ENCODE peak calls at places on chromosomes 2 and 18, in six cellular contexts. X is colonic mucosa, Q is tibial artery, B is heart left ventricle, D is neural progenitor cell, Y is left ventricle myocardium inferior. V is an unnamed sample.

GRCh38 chr2:135820003-135820618 is 16.9 kb downstream of the LCT start:
- DNase-seq in Q (no peak), B (no peak), D (no peak), X (no peak), Y (no peak), V (no peak)

GRCh38 chr18:62389761-62390481 is 64.8 kb downstream of the TNFRSF11A start:
- DNase-seq in Y (no peak), X (no peak), Q (no peak), B (no peak), D (no peak), V (no peak)

GRCh38 chr2:207725815-207726578 is 14.6 kb downstream of the CCNYL1 start:
- DNase-seq in D (no peak), B (no peak), Q (no peak), Y (no peak), X (no peak), V (peak; percentile 61)

GRCh38 chr2:68318686-68319396 is 908 bp downstream of the CNRIP1 start:
- DNase-seq in D (peak; percentile 41), B (peak; percentile 65), Q (peak; percentile 67), Y (peak; percentile 38), X (peak; percentile 20), V (no peak)

GRCh38 chr2:176117162-176117822 is 714 bp downstream of the HOXD10 start:
- DNase-seq in D (no peak), Y (no peak), Q (no peak), B (no peak), X (no peak), V (no peak)

GRCh38 chr2:233258211-233258610 is 6.7 kb downstream of the ATG16L1 start:
- DNase-seq in D (no peak), X (no peak), Y (no peak), Q (no peak), B (no peak), V (no peak)

GRCh38 chr2:147538088-147538487 is 306.7 kb upstream of the ACVR2A start:
- DNase-seq in Q (no peak), X (no peak), Y (no peak), B (no peak), D (no peak), V (no peak)

GRCh38 chr2:107358362-107358761 is 468.3 kb upstream of the RGPD4 start:
- DNase-seq in Y (no peak), B (no peak), Q (no peak), X (no peak), D (no peak), V (no peak)

GRCh38 chr18:65523461-65523860 is 227.4 kb upstream of the CDH7 start:
- DNase-seq in B (no peak), Y (no peak), X (no peak), D (peak; percentile 27), Q (no peak), V (no peak)

GRCh38 chr2:240818543-240819403 is 1.2 kb downstream of the KIF1A start:
- DNase-seq in Q (no peak), D (peak; percentile 79), B (peak; percentile 49), X (no peak), Y (peak; percentile 10), V (no peak)

GRCh38 chr18:55401275-55401620 is 186.7 kb downstream of the TCF4 start:
- DNase-seq in B (no peak), Y (no peak), D (no peak), Q (no peak), X (no peak), V (no peak)

GRCh38 chr2:233424028-233424951 is 70.0 kb downstream of the DGKD start:
- DNase-seq in D (no peak), B (no peak), Q (peak; percentile 92), X (peak; percentile 81), Y (peak; percentile 69), V (peak; percentile 75)

GRCh38 chr2:120246546-120247300 is 5.9 kb upstream of the RALB start:
- DNase-seq in D (no peak), B (no peak), Q (no peak), Y (no peak), X (peak; percentile 18), V (no peak)

GRCh38 chr2:109275120-109276040 is 146.4 kb downstream of the SH3RF3 start:
- DNase-seq in D (no peak), Q (no peak), B (peak; percentile 36), X (no peak), Y (no peak), V (no peak)

GRCh38 chr2:126803422-126803775 is 95.3 kb upstream of the TEX51 start:
- DNase-seq in Y (no peak), D (no peak), B (no peak), Q (no peak), X (no peak), V (no peak)

GRCh38 chr2:235499306-235499812 is 5.5 kb downstream of the AGAP1 start:
- DNase-seq in Y (no peak), D (no peak), X (no peak), Q (no peak), B (no peak), V (no peak)

GRCh38 chr2:235497096-235497495 is 3.3 kb downstream of the AGAP1 start:
- DNase-seq in D (no peak), Q (no peak), B (no peak), Y (no peak), X (no peak), V (no peak)

GRCh38 chr2:235500761-235501662 is 7.2 kb downstream of the AGAP1 start:
- DNase-seq in B (no peak), D (peak; percentile 32), Y (no peak), Q (no peak), X (no peak), V (no peak)

GRCh38 chr2:235500110-235500760 is 6.4 kb downstream of the AGAP1 start:
- DNase-seq in Q (no peak), B (no peak), D (no peak), Y (no peak), X (no peak), V (no peak)

GRCh38 chr2:235498556-235499305 is 4.9 kb downstream of the AGAP1 start:
- DNase-seq in B (no peak), D (peak; percentile 42), X (no peak), Q (no peak), Y (no peak), V (no peak)
- H3K4me1 ChIP-seq in B (peaks cover 41% of the 10 kb centered on the region), D (peaks cover 81% of the 10 kb centered on the region), X (peaks cover 4% of the 10 kb centered on the region), Q (no peaks in the 10 kb centered on the region), Y (peaks cover 58% of the 10 kb centered on the region), V (peaks cover 18% of the 10 kb centered on the region)

GRCh38 chr2:16247371-16248177 is 307.2 kb downstream of the MYCN start:
- DNase-seq in X (no peak), D (no peak), Y (no peak), B (no peak), Q (no peak), V (no peak)

GRCh38 chr2:16246281-16246850 is 306.0 kb downstream of the MYCN start:
- DNase-seq in Q (no peak), X (no peak), Y (no peak), D (no peak), B (no peak), V (no peak)

GRCh38 chr2:16245481-16246054 is 305.2 kb downstream of the MYCN start:
- DNase-seq in Q (no peak), B (no peak), D (no peak), X (no peak), Y (no peak), V (no peak)

GRCh38 chr2:16248571-16249105 is 308.3 kb downstream of the MYCN start:
- DNase-seq in B (no peak), X (no peak), Y (no peak), D (no peak), Q (no peak), V (no peak)

DNA sequence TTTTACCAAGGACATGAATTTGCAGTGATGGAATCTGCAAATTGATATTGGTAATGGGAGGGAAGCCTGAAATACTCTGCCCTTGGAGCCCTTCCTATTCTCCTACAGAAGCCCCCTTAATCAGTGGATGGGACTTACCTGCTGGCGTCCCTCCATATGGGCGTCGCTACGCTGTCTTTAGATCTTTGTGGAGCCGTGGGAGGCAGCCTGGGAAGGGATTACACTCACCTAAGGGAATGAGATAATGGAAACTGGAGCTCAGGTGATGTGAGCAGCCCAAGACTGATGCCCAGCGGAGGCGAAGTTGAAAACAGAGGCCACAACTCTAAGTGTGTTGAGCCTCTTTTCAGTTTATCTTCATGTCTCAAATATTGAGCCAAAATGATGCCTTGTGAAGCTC is 306.6 kb downstream of the MYCN start:
- DNase-seq in D (no peak), B (no peak), Y (no peak), Q (no peak), X (no peak), V (no peak)
- H3K9me3 ChIP-seq in D (no peaks in the 10 kb centered on the region), B (no peaks in the 10 kb centered on the region), Y (no peaks in the 10 kb centered on the region), Q (no peaks in the 10 kb centered on the region), X (no peaks in the 10 kb centered on the region), V (no peaks in the 10 kb centered on the region)

GRCh38 chr2:85887566-85888019 is 1.2 kb downstream of the ST3GAL5 start:
- DNase-seq in B (peak; percentile 74), D (peak; percentile 46), Q (peak; percentile 79), X (peak; percentile 54), Y (peak; percentile 57), V (peak; percentile 52)

GRCh38 chr2:85886585-85886984 is 2.2 kb downstream of the ST3GAL5 start:
- DNase-seq in X (peak; percentile 59), D (no peak), Q (peak; percentile 83), Y (no peak), B (no peak), V (peak; percentile 69)

GRCh38 chr2:85888020-85888744 is 608 bp downstream of the ST3GAL5 start:
- DNase-seq in D (peak; percentile 56), X (peak; percentile 32), Q (no peak), Y (no peak), B (no peak), V (peak; percentile 36)

GRCh38 chr2:85888745-85889647 is at the start of gene ST3GAL5:
- DNase-seq in X (peak; percentile 93), Y (peak; percentile 94), Q (peak; percentile 93), B (peak; percentile 97), D (peak; percentile 94), V (peak; percentile 93)

GRCh38 chr2:85886141-85886540 is 2.6 kb downstream of the ST3GAL5 start:
- DNase-seq in Y (no peak), X (no peak), Q (no peak), D (no peak), B (no peak), V (no peak)
- H3K27ac ChIP-seq in Y (peak overlapping the region; percentile 84), X (peak overlapping the region; percentile 4), Q (peak overlapping the region; percentile 71), D (no peak overlapping the region), B (no peak overlapping the region), V (peak overlapping the region; percentile 68)

GRCh38 chr2:85213893-85214512 is 80.8 kb downstream of the TCF7L1 start:
- DNase-seq in B (no peak), Y (no peak), D (no peak), X (no peak), Q (no peak), V (no peak)

GRCh38 chr2:85212846-85213245 is 79.7 kb downstream of the TCF7L1 start:
- DNase-seq in B (no peak), D (no peak), Y (no peak), X (no peak), Q (no peak), V (no peak)

GRCh38 chr2:85216051-85216431 is 82.8 kb downstream of the TCF7L1 start:
- DNase-seq in X (no peak), Y (no peak), B (no peak), Q (no peak), D (peak; percentile 26), V (no peak)

GRCh38 chr2:85215074-85216050 is 82.2 kb downstream of the TCF7L1 start:
- DNase-seq in B (no peak), Q (no peak), D (peak; percentile 79), Y (no peak), X (no peak), V (no peak)

DNA sequence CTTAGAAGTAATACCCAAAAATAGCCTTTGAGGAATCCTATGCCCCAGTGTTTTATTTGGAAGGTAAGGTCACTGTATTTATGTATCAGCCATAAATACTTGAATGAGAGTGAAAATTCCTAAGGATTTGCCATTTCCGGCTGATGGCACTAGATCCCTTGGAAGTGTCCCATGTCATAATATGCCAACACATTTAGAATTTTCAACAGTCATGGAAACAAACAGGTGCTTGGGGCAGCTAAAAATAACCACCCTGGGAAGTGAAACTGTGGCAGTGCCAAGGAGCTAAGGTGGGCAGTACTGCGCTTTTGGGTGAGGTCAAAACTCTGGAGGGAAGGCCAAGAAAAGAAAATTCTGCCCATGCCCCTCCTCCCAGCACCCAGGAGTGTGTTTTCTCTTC is 80.2 kb downstream of the TCF7L1 start:
- DNase-seq in B (no peak), Y (no peak), X (no peak), D (no peak), Q (no peak), V (no peak)
- H3K4me1 ChIP-seq in B (peaks cover 11% of the 10 kb centered on the region), Y (peaks cover 55% of the 10 kb centered on the region), X (no peaks in the 10 kb centered on the region), D (peaks cover 20% of the 10 kb centered on the region), Q (peaks cover 6% of the 10 kb centered on the region), V (peaks cover 14% of the 10 kb centered on the region)